ENCODE peak calls at places on chromosomes 7 and 10, in eight cellular contexts. One of them, this sample, is unnamed.

GRCh38 chr7:49775065-49775948 is 1.9 kb downstream of the VWC2 start:
- DNase-seq in pancreas: no peak
- DNase-seq in heart left ventricle: peak
- DNase-seq in stomach: no peak
- DNase-seq in cardiac muscle cell: peak
- DNase-seq in neural crest cell: peak
- DNase-seq in BE2C: no peak
- DNase-seq in transverse colon: peak
- DNase-seq in this sample: peak

GRCh38 chr10:84337199-84337598 is 8.8 kb downstream of the CCSER2 start:
- DNase-seq in pancreas: no peak
- DNase-seq in heart left ventricle: no peak
- DNase-seq in stomach: no peak
- DNase-seq in cardiac muscle cell: no peak
- DNase-seq in neural crest cell: no peak
- DNase-seq in BE2C: no peak
- DNase-seq in transverse colon: no peak
- DNase-seq in this sample: no peak

GRCh38 chr7:150811-151221 is 41.6 kb upstream of the FAM20C start:
- DNase-seq in pancreas: no peak
- DNase-seq in heart left ventricle: peak
- DNase-seq in stomach: no peak
- DNase-seq in cardiac muscle cell: no peak
- DNase-seq in neural crest cell: no peak
- DNase-seq in BE2C: no peak
- DNase-seq in transverse colon: no peak
- DNase-seq in this sample: no peak

GRCh38 chr7:34849163-34849960 is 187.9 kb downstream of the DPY19L1 start:
- DNase-seq in pancreas: no peak
- DNase-seq in heart left ventricle: no peak
- DNase-seq in stomach: no peak
- DNase-seq in cardiac muscle cell: no peak
- DNase-seq in neural crest cell: no peak
- DNase-seq in BE2C: no peak
- DNase-seq in transverse colon: no peak
- DNase-seq in this sample: no peak

GRCh38 chr10:78914502-78915330 is 154.1 kb upstream of the ZMIZ1 start:
- DNase-seq in pancreas: peak
- DNase-seq in heart left ventricle: no peak
- DNase-seq in stomach: peak
- DNase-seq in cardiac muscle cell: no peak
- DNase-seq in neural crest cell: no peak
- DNase-seq in BE2C: no peak
- DNase-seq in transverse colon: peak
- DNase-seq in this sample: no peak

GRCh38 chr10:78162867-78163266 is 129.2 kb downstream of the RPS24 start:
- DNase-seq in pancreas: no peak
- DNase-seq in heart left ventricle: no peak
- DNase-seq in stomach: no peak
- DNase-seq in cardiac muscle cell: no peak
- DNase-seq in neural crest cell: no peak
- DNase-seq in BE2C: no peak
- DNase-seq in transverse colon: no peak
- DNase-seq in this sample: no peak

GRCh38 chr10:89888647-89889046 is 187.3 kb downstream of the KIF20B start:
- DNase-seq in pancreas: no peak
- DNase-seq in heart left ventricle: no peak
- DNase-seq in stomach: no peak
- DNase-seq in cardiac muscle cell: no peak
- DNase-seq in neural crest cell: no peak
- DNase-seq in BE2C: no peak
- DNase-seq in transverse colon: no peak
- DNase-seq in this sample: no peak

GRCh38 chr7:340979-341694 is 51.2 kb downstream of the FOXL3 start:
- DNase-seq in pancreas: no peak
- DNase-seq in heart left ventricle: no peak
- DNase-seq in stomach: no peak
- DNase-seq in cardiac muscle cell: no peak
- DNase-seq in neural crest cell: no peak
- DNase-seq in BE2C: no peak
- DNase-seq in transverse colon: no peak
- DNase-seq in this sample: no peak

GRCh38 chr10:101693701-101694055 is 1.3 kb downstream of the FBXW4 start:
- DNase-seq in pancreas: peak
- DNase-seq in heart left ventricle: no peak
- DNase-seq in stomach: no peak
- DNase-seq in cardiac muscle cell: peak
- DNase-seq in neural crest cell: peak
- DNase-seq in BE2C: peak
- DNase-seq in transverse colon: peak
- DNase-seq in this sample: no peak

DNA sequence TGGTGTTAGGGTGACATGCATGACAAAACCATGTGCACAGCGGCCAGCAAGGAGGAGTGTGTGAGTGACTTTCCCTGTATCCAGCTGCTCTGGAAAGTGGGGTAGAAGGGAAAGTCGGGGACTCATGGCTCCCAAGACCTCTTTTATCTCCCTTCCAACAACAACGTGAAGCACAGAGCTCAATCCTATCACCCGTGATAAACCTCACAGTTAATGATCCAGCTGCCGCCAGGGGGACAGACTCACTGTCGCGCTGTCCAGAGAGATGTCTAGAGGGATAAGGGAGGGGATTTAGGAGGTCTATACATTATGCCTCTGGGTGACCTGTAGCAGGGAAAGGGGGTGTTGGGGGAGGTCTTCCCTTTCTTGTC is 83.9 kb upstream of the SMNDC1 start:
- DNase-seq in pancreas: no peak
- DNase-seq in heart left ventricle: no peak
- DNase-seq in stomach: no peak
- DNase-seq in cardiac muscle cell: no peak
- DNase-seq in neural crest cell: no peak
- DNase-seq in BE2C: peak
- DNase-seq in transverse colon: no peak
- DNase-seq in this sample: no peak
- TF ChIP-seq CTCF in pancreas: no peak
- TF ChIP-seq CTCF in heart left ventricle: no peak
- TF ChIP-seq CTCF in stomach: no peak
- TF ChIP-seq CTCF in cardiac muscle cell: peak
- TF ChIP-seq CTCF in neural crest cell: peak
- TF ChIP-seq CTCF in BE2C: peak
- TF ChIP-seq CTCF in transverse colon: no peak
- TF ChIP-seq CTCF in this sample: no peak

GRCh38 chr7:122695816-122696215 is 3.1 kb downstream of the RNF133 start:
- DNase-seq in pancreas: no peak
- DNase-seq in heart left ventricle: no peak
- DNase-seq in stomach: no peak
- DNase-seq in cardiac muscle cell: no peak
- DNase-seq in neural crest cell: no peak
- DNase-seq in BE2C: no peak
- DNase-seq in transverse colon: no peak
- DNase-seq in this sample: no peak
- TF ChIP-seq CTCF in pancreas: no peak
- TF ChIP-seq CTCF in heart left ventricle: no peak
- TF ChIP-seq CTCF in stomach: no peak
- TF ChIP-seq CTCF in cardiac muscle cell: no peak
- TF ChIP-seq CTCF in neural crest cell: no peak
- TF ChIP-seq CTCF in BE2C: no peak
- TF ChIP-seq CTCF in transverse colon: no peak
- TF ChIP-seq CTCF in this sample: no peak

DNA sequence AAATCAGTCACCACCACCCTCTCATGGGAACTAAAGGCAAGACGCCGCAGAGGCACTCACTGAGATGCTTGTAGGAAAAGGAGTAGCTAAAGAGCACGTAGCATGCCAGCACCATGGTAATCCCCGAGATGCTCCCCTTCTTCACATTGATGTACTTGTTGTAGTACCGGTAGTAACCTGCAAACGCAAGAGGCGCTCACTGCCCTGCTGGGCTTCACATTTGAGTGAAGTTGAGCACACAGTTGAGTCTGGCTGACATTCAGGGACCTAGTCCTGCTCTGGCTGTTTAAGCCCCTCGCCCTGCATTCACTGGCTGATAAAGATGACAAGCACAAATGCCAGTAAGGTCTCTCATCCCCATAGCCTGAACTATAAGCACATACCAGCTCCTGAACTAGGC is 6.9 kb downstream of the ATP5MF start:
- DNase-seq in pancreas: no peak
- DNase-seq in heart left ventricle: no peak
- DNase-seq in stomach: no peak
- DNase-seq in cardiac muscle cell: no peak
- DNase-seq in neural crest cell: no peak
- DNase-seq in BE2C: peak
- DNase-seq in transverse colon: no peak
- DNase-seq in this sample: no peak
- TF ChIP-seq CTCF in pancreas: no peak
- TF ChIP-seq CTCF in heart left ventricle: no peak
- TF ChIP-seq CTCF in stomach: no peak
- TF ChIP-seq CTCF in cardiac muscle cell: peak
- TF ChIP-seq CTCF in neural crest cell: peak
- TF ChIP-seq CTCF in BE2C: peak
- TF ChIP-seq CTCF in transverse colon: no peak
- TF ChIP-seq CTCF in this sample: peak

DNA sequence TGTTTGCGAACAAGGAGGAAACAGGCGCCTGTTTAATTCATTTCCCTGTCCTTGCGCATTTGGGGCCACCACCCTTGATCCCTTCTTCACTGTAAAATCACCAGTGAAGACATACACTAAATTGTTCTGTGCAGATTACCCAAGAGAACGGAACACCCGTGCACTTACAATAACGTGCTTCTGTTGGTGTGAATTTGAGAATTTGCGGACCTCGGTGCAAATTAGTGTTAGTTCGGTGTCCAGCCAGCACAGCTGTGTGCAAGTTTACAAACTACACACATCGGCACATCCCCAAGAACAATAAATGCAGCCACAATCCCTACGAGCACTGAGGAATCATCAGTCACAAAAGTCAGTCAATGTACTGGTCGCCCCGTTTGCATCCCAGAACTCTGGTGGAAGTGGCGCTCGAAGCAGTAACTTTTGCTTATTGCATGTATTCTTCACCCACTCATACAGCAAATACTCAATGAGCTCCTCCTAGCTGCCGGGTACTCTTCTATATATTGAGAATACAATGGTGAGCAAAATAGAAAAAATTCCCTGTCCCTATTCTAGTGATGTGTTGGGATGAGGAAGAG is 791 bp upstream of the CNOT4 start:
- DNase-seq in pancreas: no peak
- DNase-seq in heart left ventricle: no peak
- DNase-seq in stomach: no peak
- DNase-seq in cardiac muscle cell: no peak
- DNase-seq in neural crest cell: peak
- DNase-seq in BE2C: no peak
- DNase-seq in transverse colon: no peak
- DNase-seq in this sample: no peak
- TF ChIP-seq CTCF in pancreas: no peak
- TF ChIP-seq CTCF in heart left ventricle: no peak
- TF ChIP-seq CTCF in stomach: no peak
- TF ChIP-seq CTCF in cardiac muscle cell: peak
- TF ChIP-seq CTCF in neural crest cell: no peak
- TF ChIP-seq CTCF in BE2C: peak
- TF ChIP-seq CTCF in transverse colon: no peak
- TF ChIP-seq CTCF in this sample: no peak

DNA sequence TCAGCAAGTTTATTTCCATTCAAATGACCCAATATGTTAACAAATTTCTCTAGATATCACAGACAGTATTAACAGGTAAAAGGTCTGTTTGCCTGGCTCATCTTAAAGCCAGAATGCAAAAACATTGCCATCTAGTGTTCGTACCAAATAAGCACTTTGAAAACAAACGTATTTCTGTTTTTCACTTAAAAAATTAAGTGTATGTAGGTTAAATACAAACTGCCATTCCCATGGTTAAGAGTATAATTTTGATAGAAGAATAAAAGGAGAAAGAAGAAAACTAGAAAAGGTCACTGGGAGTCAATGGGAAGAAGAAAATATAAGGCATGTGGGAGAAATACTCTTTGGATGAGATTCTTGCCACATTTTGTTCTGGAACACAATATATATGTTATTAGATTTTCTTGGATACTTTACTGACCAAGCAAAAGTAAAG is 51.0 kb downstream of the ORC5 start:
- DNase-seq in pancreas: no peak
- DNase-seq in heart left ventricle: no peak
- DNase-seq in stomach: no peak
- DNase-seq in cardiac muscle cell: peak
- DNase-seq in neural crest cell: no peak
- DNase-seq in BE2C: no peak
- DNase-seq in transverse colon: no peak
- DNase-seq in this sample: no peak
- TF ChIP-seq CTCF in pancreas: no peak
- TF ChIP-seq CTCF in heart left ventricle: peak
- TF ChIP-seq CTCF in stomach: no peak
- TF ChIP-seq CTCF in cardiac muscle cell: peak
- TF ChIP-seq CTCF in neural crest cell: peak
- TF ChIP-seq CTCF in BE2C: peak
- TF ChIP-seq CTCF in transverse colon: peak
- TF ChIP-seq CTCF in this sample: peak

GRCh38 chr7:158495780-158496179 is 91.8 kb downstream of the PTPRN2 start:
- DNase-seq in pancreas: no peak
- DNase-seq in heart left ventricle: no peak
- DNase-seq in stomach: peak
- DNase-seq in cardiac muscle cell: peak
- DNase-seq in neural crest cell: peak
- DNase-seq in BE2C: peak
- DNase-seq in transverse colon: peak
- DNase-seq in this sample: peak

GRCh38 chr7:158492372-158492771 is 95.3 kb downstream of the PTPRN2 start:
- DNase-seq in pancreas: no peak
- DNase-seq in heart left ventricle: no peak
- DNase-seq in stomach: no peak
- DNase-seq in cardiac muscle cell: no peak
- DNase-seq in neural crest cell: no peak
- DNase-seq in BE2C: no peak
- DNase-seq in transverse colon: no peak
- DNase-seq in this sample: no peak

GRCh38 chr7:158495256-158495655 is 92.4 kb downstream of the PTPRN2 start:
- DNase-seq in pancreas: no peak
- DNase-seq in heart left ventricle: no peak
- DNase-seq in stomach: no peak
- DNase-seq in cardiac muscle cell: no peak
- DNase-seq in neural crest cell: no peak
- DNase-seq in BE2C: no peak
- DNase-seq in transverse colon: no peak
- DNase-seq in this sample: no peak

GRCh38 chr7:158494643-158495042 is 93.0 kb downstream of the PTPRN2 start:
- DNase-seq in pancreas: no peak
- DNase-seq in heart left ventricle: no peak
- DNase-seq in stomach: no peak
- DNase-seq in cardiac muscle cell: no peak
- DNase-seq in neural crest cell: no peak
- DNase-seq in BE2C: no peak
- DNase-seq in transverse colon: no peak
- DNase-seq in this sample: no peak

DNA sequence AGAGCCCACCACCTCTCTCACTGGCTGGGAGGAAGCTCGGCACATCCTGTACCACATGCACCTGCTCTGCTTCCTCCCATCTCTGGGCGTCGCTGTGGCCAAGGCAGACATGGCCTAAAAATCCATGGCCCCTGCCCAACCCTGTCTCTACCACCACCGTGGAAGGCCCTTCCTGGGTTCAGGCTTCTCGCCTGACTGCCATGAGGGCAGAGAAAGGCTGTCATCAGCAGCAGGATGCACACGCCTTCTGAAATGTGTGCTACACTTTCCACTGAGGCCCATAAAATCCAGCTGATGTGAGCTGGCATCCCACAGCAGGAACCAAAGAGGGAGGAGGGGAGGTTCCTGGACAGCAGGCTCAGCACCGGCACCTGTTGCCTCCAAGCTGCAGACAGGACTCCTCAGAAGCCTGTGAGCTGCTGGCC is 93.4 kb downstream of the PTPRN2 start:
- DNase-seq in pancreas: no peak
- DNase-seq in heart left ventricle: no peak
- DNase-seq in stomach: no peak
- DNase-seq in cardiac muscle cell: no peak
- DNase-seq in neural crest cell: no peak
- DNase-seq in BE2C: no peak
- DNase-seq in transverse colon: no peak
- DNase-seq in this sample: no peak
- TF ChIP-seq CTCF in pancreas: no peak
- TF ChIP-seq CTCF in heart left ventricle: no peak
- TF ChIP-seq CTCF in stomach: no peak
- TF ChIP-seq CTCF in cardiac muscle cell: no peak
- TF ChIP-seq CTCF in neural crest cell: no peak
- TF ChIP-seq CTCF in BE2C: no peak
- TF ChIP-seq CTCF in transverse colon: no peak
- TF ChIP-seq CTCF in this sample: no peak